ENCODE peak calls at places on chromosomes 11 and 22, in five cellular contexts. One of them, this sample, is unnamed.

GRCh38 chr11:66333896-66334604 is 2.2 kb downstream of the RIN1 start:
- DNase-seq in AG10803: no peak
- DNase-seq in fibroblast of the aortic adventitia: no peak
- DNase-seq in B cell: no peak
- DNase-seq in HL-60: no peak
- DNase-seq in this sample: no peak

GRCh38 chr11:121348220-121348875 is 55.8 kb downstream of the SC5D start:
- DNase-seq in AG10803: no peak
- DNase-seq in fibroblast of the aortic adventitia: no peak
- DNase-seq in B cell: no peak
- DNase-seq in HL-60: no peak
- DNase-seq in this sample: no peak

GRCh38 chr11:66339163-66339675 is 3.0 kb upstream of the RIN1 start:
- DNase-seq in AG10803: no peak
- DNase-seq in fibroblast of the aortic adventitia: no peak
- DNase-seq in B cell: no peak
- DNase-seq in HL-60: no peak
- DNase-seq in this sample: no peak

GRCh38 chr22:39308614-39309363 is 10.6 kb downstream of the RPL3 start:
- DNase-seq in AG10803: peak
- DNase-seq in fibroblast of the aortic adventitia: peak
- DNase-seq in B cell: no peak
- DNase-seq in HL-60: peak
- DNase-seq in this sample: peak

GRCh38 chr11:44207292-44207691 is 102.6 kb downstream of the ALX4 start:
- DNase-seq in AG10803: no peak
- DNase-seq in fibroblast of the aortic adventitia: no peak
- DNase-seq in B cell: no peak
- DNase-seq in HL-60: no peak
- DNase-seq in this sample: no peak

GRCh38 chr11:116913000-116913399 is 75.6 kb upstream of the APOA1 start:
- DNase-seq in AG10803: peak
- DNase-seq in fibroblast of the aortic adventitia: peak
- DNase-seq in B cell: no peak
- DNase-seq in HL-60: no peak
- DNase-seq in this sample: no peak

GRCh38 chr11:69574383-69575255 is 66.3 kb upstream of the CCND1 start:
- DNase-seq in AG10803: no peak
- DNase-seq in fibroblast of the aortic adventitia: no peak
- DNase-seq in B cell: no peak
- DNase-seq in HL-60: no peak
- DNase-seq in this sample: no peak

GRCh38 chr22:42434748-42435425 is 2.7 kb upstream of the NFAM1 start:
- DNase-seq in AG10803: no peak
- DNase-seq in fibroblast of the aortic adventitia: no peak
- DNase-seq in B cell: no peak
- DNase-seq in HL-60: no peak
- DNase-seq in this sample: no peak

GRCh38 chr11:19988598-19988997 is 171.7 kb downstream of the DBX1 start:
- DNase-seq in AG10803: peak
- DNase-seq in fibroblast of the aortic adventitia: peak
- DNase-seq in B cell: no peak
- DNase-seq in HL-60: no peak
- DNase-seq in this sample: no peak

GRCh38 chr11:71459076-71459766 is 6.2 kb downstream of the NADSYN1 start:
- DNase-seq in AG10803: no peak
- DNase-seq in fibroblast of the aortic adventitia: no peak
- DNase-seq in B cell: no peak
- DNase-seq in HL-60: no peak
- DNase-seq in this sample: peak
- TF ChIP-seq CTCF in AG10803: no peak
- TF ChIP-seq CTCF in fibroblast of the aortic adventitia: no peak
- TF ChIP-seq CTCF in B cell: no peak
- TF ChIP-seq CTCF in HL-60: no peak
- TF ChIP-seq CTCF in this sample: no peak

GRCh38 chr22:22452211-22452610 is 56.3 kb downstream of the ZNF280B start:
- DNase-seq in AG10803: no peak
- DNase-seq in fibroblast of the aortic adventitia: no peak
- DNase-seq in B cell: no peak
- DNase-seq in HL-60: no peak
- DNase-seq in this sample: no peak

GRCh38 chr22:22452996-22453686 is 55.4 kb downstream of the ZNF280B start:
- DNase-seq in AG10803: no peak
- DNase-seq in fibroblast of the aortic adventitia: no peak
- DNase-seq in B cell: no peak
- DNase-seq in HL-60: no peak
- DNase-seq in this sample: no peak

GRCh38 chr22:22446527-22446926 is 62.0 kb downstream of the ZNF280B start:
- DNase-seq in AG10803: no peak
- DNase-seq in fibroblast of the aortic adventitia: no peak
- DNase-seq in B cell: no peak
- DNase-seq in HL-60: no peak
- DNase-seq in this sample: no peak

GRCh38 chr22:22449819-22450218 is 58.7 kb downstream of the ZNF280B start:
- DNase-seq in AG10803: no peak
- DNase-seq in fibroblast of the aortic adventitia: no peak
- DNase-seq in B cell: no peak
- DNase-seq in HL-60: no peak
- DNase-seq in this sample: no peak

DNA sequence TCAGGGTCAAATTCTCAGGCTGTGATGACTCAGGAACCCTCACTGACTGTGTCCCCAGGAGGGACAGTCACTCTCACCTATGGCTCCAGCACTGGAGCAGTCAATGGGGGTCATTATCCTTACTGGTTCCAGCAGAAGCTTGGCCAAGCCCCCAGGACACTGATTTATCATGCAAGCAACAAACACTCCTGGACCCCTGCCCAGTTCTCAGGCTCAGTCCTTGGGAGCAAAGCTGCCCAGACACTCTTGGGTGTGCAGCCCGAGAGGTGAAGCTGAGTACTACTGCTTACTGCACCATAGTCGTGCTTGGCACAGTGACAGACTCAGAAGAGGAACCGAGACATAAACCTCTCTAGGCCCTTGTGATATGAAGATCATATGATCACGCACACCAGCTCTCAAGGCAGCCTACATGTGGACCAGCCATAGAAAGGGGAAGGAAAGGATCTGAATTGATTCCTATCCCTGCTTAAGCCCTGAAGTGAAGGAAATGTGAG is 58.2 kb downstream of the ZNF280B start:
- DNase-seq in AG10803: no peak
- DNase-seq in fibroblast of the aortic adventitia: no peak
- DNase-seq in B cell: peak
- DNase-seq in HL-60: peak
- DNase-seq in this sample: peak
- TF ChIP-seq CTCF in AG10803: no peak
- TF ChIP-seq CTCF in fibroblast of the aortic adventitia: no peak
- TF ChIP-seq CTCF in B cell: peak
- TF ChIP-seq CTCF in HL-60: no peak
- TF ChIP-seq CTCF in this sample: no peak

GRCh38 chr11:9851366-9851765 is 187.5 kb downstream of the SWAP70 start:
- DNase-seq in AG10803: peak
- DNase-seq in fibroblast of the aortic adventitia: peak
- DNase-seq in B cell: no peak
- DNase-seq in HL-60: no peak
- DNase-seq in this sample: no peak

GRCh38 chr11:9852465-9852864 is 188.6 kb downstream of the SWAP70 start:
- DNase-seq in AG10803: no peak
- DNase-seq in fibroblast of the aortic adventitia: no peak
- DNase-seq in B cell: no peak
- DNase-seq in HL-60: no peak
- DNase-seq in this sample: no peak

GRCh38 chr11:9850224-9850895 is 186.5 kb downstream of the SWAP70 start:
- DNase-seq in AG10803: peak
- DNase-seq in fibroblast of the aortic adventitia: peak
- DNase-seq in B cell: no peak
- DNase-seq in HL-60: no peak
- DNase-seq in this sample: no peak

GRCh38 chr11:9847636-9848035 is 183.8 kb downstream of the SWAP70 start:
- DNase-seq in AG10803: peak
- DNase-seq in fibroblast of the aortic adventitia: no peak
- DNase-seq in B cell: no peak
- DNase-seq in HL-60: no peak
- DNase-seq in this sample: no peak

GRCh38 chr11:9849384-9849783 is 185.5 kb downstream of the SWAP70 start:
- DNase-seq in AG10803: no peak
- DNase-seq in fibroblast of the aortic adventitia: no peak
- DNase-seq in B cell: no peak
- DNase-seq in HL-60: no peak
- DNase-seq in this sample: no peak
- TF ChIP-seq CTCF in AG10803: no peak
- TF ChIP-seq CTCF in fibroblast of the aortic adventitia: no peak
- TF ChIP-seq CTCF in B cell: no peak
- TF ChIP-seq CTCF in HL-60: no peak
- TF ChIP-seq CTCF in this sample: no peak

GRCh38 chr11:2903672-2904011 is 18.1 kb upstream of the CDKN1C start:
- DNase-seq in AG10803: no peak
- DNase-seq in fibroblast of the aortic adventitia: no peak
- DNase-seq in B cell: no peak
- DNase-seq in HL-60: no peak
- DNase-seq in this sample: no peak
- TF ChIP-seq CTCF in AG10803: no peak
- TF ChIP-seq CTCF in fibroblast of the aortic adventitia: no peak
- TF ChIP-seq CTCF in B cell: no peak
- TF ChIP-seq CTCF in HL-60: no peak
- TF ChIP-seq CTCF in this sample: no peak

DNA sequence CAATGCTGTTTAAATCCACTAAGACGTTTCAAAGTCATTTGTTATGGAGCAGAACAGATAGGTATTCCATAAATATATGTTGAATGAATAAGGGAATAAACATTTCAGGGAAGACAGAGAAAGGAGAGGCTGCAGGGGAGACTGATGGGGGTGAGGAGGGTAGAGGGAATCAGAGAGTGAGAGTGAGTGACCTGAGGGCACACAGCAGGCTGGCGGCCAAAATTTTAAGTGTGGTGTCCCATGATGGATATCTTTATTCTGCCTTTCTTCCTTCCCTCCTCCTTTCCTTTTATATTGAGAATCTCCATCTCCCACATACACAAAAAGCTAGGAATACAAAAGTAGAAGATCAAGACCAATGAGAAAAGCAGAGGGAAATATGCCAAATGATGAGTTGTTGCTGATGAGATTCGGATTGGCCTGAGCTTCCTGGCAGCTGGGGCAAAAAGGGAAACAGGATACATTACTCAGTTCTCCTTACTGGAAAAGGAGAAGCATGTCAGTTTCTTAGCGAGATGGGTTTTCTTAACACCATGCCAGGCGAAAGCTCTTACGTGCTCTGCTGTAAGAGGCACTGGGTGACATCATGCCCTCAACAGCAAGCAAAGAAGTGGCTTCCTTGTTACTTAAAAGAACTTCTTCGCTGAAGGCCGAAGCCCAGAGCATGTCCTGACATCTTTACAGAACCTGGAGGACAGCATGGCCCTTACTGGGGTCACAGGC is 11.2 kb upstream of the CYTH4 start:
- DNase-seq in AG10803: peak
- DNase-seq in fibroblast of the aortic adventitia: peak
- DNase-seq in B cell: no peak
- DNase-seq in HL-60: no peak
- DNase-seq in this sample: peak
- TF ChIP-seq CTCF in AG10803: no peak
- TF ChIP-seq CTCF in fibroblast of the aortic adventitia: no peak
- TF ChIP-seq CTCF in B cell: no peak
- TF ChIP-seq CTCF in HL-60: no peak
- TF ChIP-seq CTCF in this sample: no peak

GRCh38 chr11:2891291-2891690 is 5.7 kb upstream of the CDKN1C start:
- DNase-seq in AG10803: no peak
- DNase-seq in fibroblast of the aortic adventitia: no peak
- DNase-seq in B cell: no peak
- DNase-seq in HL-60: no peak
- DNase-seq in this sample: no peak
- TF ChIP-seq CTCF in AG10803: no peak
- TF ChIP-seq CTCF in fibroblast of the aortic adventitia: no peak
- TF ChIP-seq CTCF in B cell: no peak
- TF ChIP-seq CTCF in HL-60: no peak
- TF ChIP-seq CTCF in this sample: no peak

GRCh38 chr11:65087216-65087615 is 3.2 kb downstream of the ZFPL1 start:
- DNase-seq in AG10803: no peak
- DNase-seq in fibroblast of the aortic adventitia: no peak
- DNase-seq in B cell: no peak
- DNase-seq in HL-60: no peak
- DNase-seq in this sample: no peak

GRCh38 chr11:65086809-65087208 is 2.8 kb downstream of the ZFPL1 start:
- DNase-seq in AG10803: no peak
- DNase-seq in fibroblast of the aortic adventitia: no peak
- DNase-seq in B cell: no peak
- DNase-seq in HL-60: no peak
- DNase-seq in this sample: no peak

GRCh38 chr11:65083134-65083833 is 556 bp downstream of the CDCA5 start:
- DNase-seq in AG10803: no peak
- DNase-seq in fibroblast of the aortic adventitia: no peak
- DNase-seq in B cell: no peak
- DNase-seq in HL-60: no peak
- DNase-seq in this sample: no peak

GRCh38 chr11:65084598-65085375 is 765 bp downstream of the ZFPL1 start:
- DNase-seq in AG10803: no peak
- DNase-seq in fibroblast of the aortic adventitia: no peak
- DNase-seq in B cell: no peak
- DNase-seq in HL-60: no peak
- DNase-seq in this sample: no peak

DNA sequence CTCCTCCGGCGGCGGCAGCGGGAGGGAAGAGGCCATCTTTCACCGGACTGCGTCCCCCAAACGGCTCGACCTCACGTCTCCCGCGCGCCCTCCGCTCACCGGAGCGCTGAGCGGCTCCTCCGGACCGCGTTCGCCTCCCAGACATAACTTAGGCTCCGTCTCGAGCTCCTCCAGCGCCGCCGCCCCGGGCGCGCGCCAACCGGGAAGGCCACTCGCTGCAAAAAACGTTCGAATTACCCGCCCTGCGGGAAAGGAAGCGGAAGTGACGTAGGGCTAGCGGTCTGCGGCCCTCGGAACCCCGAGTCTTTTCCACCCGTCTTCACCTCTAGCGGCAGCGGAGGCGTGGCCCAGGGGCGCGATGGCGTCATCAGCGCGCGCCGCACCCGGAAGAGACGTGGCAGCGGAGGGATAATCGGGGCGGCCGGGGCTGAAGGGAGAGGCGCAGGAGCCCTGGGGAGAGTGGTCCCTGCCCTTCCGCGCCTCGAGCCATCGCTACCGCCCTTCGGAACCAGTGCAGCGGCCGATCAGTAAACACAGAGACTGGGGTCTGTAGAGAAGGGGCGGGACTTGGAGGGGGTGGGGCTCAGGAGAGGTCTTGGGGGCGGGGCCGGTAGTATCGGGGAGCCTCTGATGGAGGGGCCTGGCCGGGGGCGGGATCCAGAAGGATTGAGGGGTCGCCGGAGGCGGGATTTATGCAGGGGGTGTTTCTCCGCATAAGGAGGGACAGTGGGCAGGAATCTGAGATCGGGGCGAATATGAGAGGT is at the start of the genes CDCA5 and ZFPL1:
- DNase-seq in AG10803: peak
- DNase-seq in fibroblast of the aortic adventitia: peak
- DNase-seq in B cell: peak
- DNase-seq in HL-60: peak
- DNase-seq in this sample: peak
- TF ChIP-seq CTCF in AG10803: no peak
- TF ChIP-seq CTCF in fibroblast of the aortic adventitia: no peak
- TF ChIP-seq CTCF in B cell: no peak
- TF ChIP-seq CTCF in HL-60: no peak
- TF ChIP-seq CTCF in this sample: no peak